ENCODE peak calls at places on chromosomes 16 and 17, in six cellular contexts. H is EL, F is WTC11, A is neural progenitor cell, L is B cell, X is Right ventricle myocardium superior. E is an unnamed sample.
A peak's percentile ranks its signal among the peaks of the same experiment; 100 is the strongest.

GRCh38 chr16:31421587-31421986 is 6.6 kb downstream of the COX6A2 start:
- DNase-seq in H (no peak), X (no peak), L (no peak), A (no peak), F (no peak), E (no peak)

GRCh38 chr17:35981908-35982330 is 622 bp upstream of the CCL16 start:
- DNase-seq in L (peak; percentile 31), F (peak; percentile 61), H (no peak), X (no peak), A (peak; percentile 27), E (peak; percentile 67)

GRCh38 chr16:74999208-74999682 is 421 bp downstream of the ZNRF1 start:
- DNase-seq in A (no peak), F (no peak), L (peak; percentile 44), H (peak; percentile 36), X (peak; percentile 58), E (no peak)

GRCh38 chr17:77593081-77593480 is 365.4 kb upstream of the TNRC6C start:
- DNase-seq in L (no peak), F (no peak), X (no peak), H (no peak), A (no peak), E (peak; percentile 97)

GRCh38 chr17:76369804-76370203 is 14.6 kb upstream of the SPHK1 start:
- DNase-seq in F (no peak), X (no peak), L (no peak), A (no peak), H (no peak), E (no peak)

GRCh38 chr16:49472598-49472997 is 99.0 kb downstream of the C16orf78 start:
- DNase-seq in F (no peak), H (no peak), X (no peak), L (no peak), A (peak; percentile 27), E (no peak)

GRCh38 chr16:86195863-86196630 is 297.1 kb downstream of the IRF8 start:
- DNase-seq in A (peak; percentile 73), H (peak; percentile 17), L (no peak), X (no peak), F (peak; percentile 58), E (no peak)

GRCh38 chr17:44502598-44503079 is 567 bp downstream of the GPATCH8 start:
- DNase-seq in L (no peak), A (peak; percentile 16), H (peak; percentile 18), X (no peak), F (no peak), E (no peak)

GRCh38 chr16:883340-883739 is 82.8 kb upstream of the GNG13 start:
- DNase-seq in A (no peak), L (no peak), X (no peak), F (no peak), H (no peak), E (no peak)

GRCh38 chr16:64586756-64587155 is 535.1 kb downstream of the CDH11 start:
- DNase-seq in X (no peak), A (no peak), L (no peak), H (no peak), F (no peak), E (peak; percentile 30)

GRCh38 chr16:1337486-1337885 is 4.0 kb downstream of the BAIAP3 start:
- DNase-seq in F (no peak), A (peak; percentile 76), L (no peak), H (no peak), X (no peak), E (no peak)

GRCh38 chr16:89350701-89351380 is 133.3 kb downstream of the ZNF778 start:
- DNase-seq in X (no peak), A (no peak), H (no peak), F (no peak), L (no peak), E (no peak)

GRCh38 chr17:79801156-79802038 is 4.5 kb upstream of the CBX8 start:
- DNase-seq in F (peak; percentile 36), L (peak; percentile 32), X (no peak), H (no peak), A (peak; percentile 63), E (no peak)

GRCh38 chr16:89502319-89502843 is 5.8 kb upstream of the SPG7 start:
- DNase-seq in L (no peak), X (no peak), F (no peak), A (no peak), H (peak; percentile 41), E (no peak)